ENCODE peak calls at places on chromosomes 3 and 15, in five cellular contexts. G, T, N, L and M are unnamed samples.

GRCh38 chr15:22949074-22949547 is 31.1 kb downstream of the CYFIP1 start:
- DNase-seq in G (peak), T (peak), N (peak), L (no peak), M (no peak)

GRCh38 chr15:96444865-96445264 is 114.4 kb downstream of the NR2F2 start:
- DNase-seq in G (no peak), T (no peak), N (no peak), L (no peak), M (no peak)

GRCh38 chr3:108546249-108546648 is 35.9 kb upstream of the MYH15 start:
- DNase-seq in G (no peak), T (no peak), N (no peak), L (no peak), M (no peak)

GRCh38 chr15:69265347-69265955 is 33.3 kb upstream of the PAQR5 start:
- DNase-seq in G (peak), T (no peak), N (no peak), L (peak), M (peak)

GRCh38 chr15:78020007-78020406 is 57.5 kb downstream of the TBC1D2B start:
- DNase-seq in G (no peak), T (no peak), N (no peak), L (no peak), M (no peak)

GRCh38 chr3:11549580-11550140 is 94.1 kb downstream of the VGLL4 start:
- DNase-seq in G (no peak), T (no peak), N (no peak), L (no peak), M (no peak)

GRCh38 chr3:195806211-195806915 is 5.4 kb downstream of the MUC4 start:
- DNase-seq in G (no peak), T (no peak), N (no peak), L (no peak), M (peak)

GRCh38 chr15:62850791-62851291 is 191.7 kb upstream of the TPM1 start:
- DNase-seq in G (no peak), T (no peak), N (peak), L (no peak), M (no peak)

GRCh38 chr3:33184863-33185262 is 33.7 kb downstream of the SUSD5 start:
- DNase-seq in G (no peak), T (no peak), N (no peak), L (no peak), M (no peak)

GRCh38 chr3:113601240-113601639 is 68.9 kb downstream of the SIDT1 start:
- DNase-seq in G (no peak), T (no peak), N (no peak), L (no peak), M (no peak)